ENCODE peak calls at places on chromosome X, in seven cellular contexts. L, E, O, Z, T, C and G are unnamed samples.
A peak's percentile ranks its signal among the peaks of the same experiment; 100 is the strongest.

GRCh38 chrX:11064851-11065600 is 46.1 kb upstream of the HCCS start:
- DNase-seq in L (no peak), E (no peak), O (no peak), Z (no peak), T (no peak), C (no peak), G (no peak)

GRCh38 chrX:16836371-16836770 is 33.8 kb downstream of the RBBP7 start:
- DNase-seq in L (no peak), E (no peak), O (peak; percentile 88), Z (no peak), T (no peak), C (no peak), G (peak; percentile 44)

GRCh38 chrX:150688911-150689451 is 4.2 kb upstream of the MTMR1 start:
- DNase-seq in L (no peak), E (no peak), O (peak; percentile 74), Z (no peak), T (no peak), C (no peak), G (no peak)

GRCh38 chrX:136950206-136950605 is 69.7 kb upstream of the RBMX start:
- DNase-seq in L (no peak), E (no peak), O (no peak), Z (no peak), T (no peak), C (no peak), G (no peak)

GRCh38 chrX:78747471-78747870 is at the start of gene LPAR4:
- DNase-seq in L (no peak), E (no peak), O (peak; percentile 67), Z (no peak), T (no peak), C (no peak), G (no peak)

GRCh38 chrX:52608961-52609360 is 45.7 kb downstream of the SSX7 start:
- DNase-seq in L (no peak), E (no peak), O (no peak), Z (no peak), T (no peak), C (no peak), G (no peak)

GRCh38 chrX:110414273-110414672 is 55.6 kb downstream of the RTL9 start:
- DNase-seq in L (no peak), E (no peak), O (no peak), Z (no peak), T (no peak), C (no peak), G (no peak)

GRCh38 chrX:105267167-105267566 is 46.7 kb upstream of the TEX13A start:
- DNase-seq in L (no peak), E (no peak), O (no peak), Z (no peak), T (no peak), C (no peak), G (no peak)

GRCh38 chrX:19774905-19775304 is 112.5 kb downstream of the SH3KBP1 start:
- DNase-seq in L (no peak), E (no peak), O (no peak), Z (no peak), T (no peak), C (no peak), G (no peak)

GRCh38 chrX:85111347-85111746 is 107.7 kb downstream of the APOOL start:
- DNase-seq in L (no peak), E (no peak), O (no peak), Z (peak; percentile 11), T (no peak), C (no peak), G (no peak)

GRCh38 chrX:22577181-22577580 is 304.5 kb downstream of the CBLL2 start:
- DNase-seq in L (no peak), E (no peak), O (no peak), Z (no peak), T (no peak), C (no peak), G (no peak)

GRCh38 chrX:10173331-10173900 is 16.6 kb downstream of the CLCN4 start:
- DNase-seq in L (no peak), E (peak; percentile 85), O (peak; percentile 64), Z (peak; percentile 51), T (peak; percentile 72), C (peak; percentile 61), G (no peak)

GRCh38 chrX:68920541-68920940 is 91.7 kb downstream of the EFNB1 start:
- DNase-seq in L (no peak), E (peak; percentile 46), O (no peak), Z (no peak), T (no peak), C (peak; percentile 35), G (no peak)

GRCh38 chrX:71534773-71535544 is 2.1 kb downstream of the OGT start:
- DNase-seq in L (no peak), E (no peak), O (no peak), Z (no peak), T (no peak), C (no peak), G (no peak)

GRCh38 chrX:155026420-155026726 is 271 bp upstream of the FUNDC2 start:
- DNase-seq in L (no peak), E (no peak), O (no peak), Z (no peak), T (no peak), C (no peak), G (no peak)

GRCh38 chrX:31252133-31252532 is 180.3 kb upstream of the FTHL17 start:
- DNase-seq in L (no peak), E (no peak), O (no peak), Z (no peak), T (no peak), C (no peak), G (no peak)

GRCh38 chrX:17488036-17488435 is 113.0 kb downstream of the NHS start:
- DNase-seq in L (no peak), E (no peak), O (no peak), Z (no peak), T (no peak), C (no peak), G (no peak)

GRCh38 chrX:20197641-20198210 is 56.1 kb upstream of the EIF1AX start:
- DNase-seq in L (no peak), E (no peak), O (no peak), Z (no peak), T (no peak), C (no peak), G (no peak)

GRCh38 chrX:21374163-21374993 is at the start of gene CNKSR2:
- DNase-seq in L (peak; percentile 77), E (peak; percentile 51), O (peak; percentile 93), Z (no peak), T (no peak), C (peak; percentile 12), G (peak; percentile 61)

GRCh38 chrX:102959471-102959870 is 22.4 kb downstream of the RAB40AL start:
- DNase-seq in L (no peak), E (no peak), O (no peak), Z (no peak), T (no peak), C (no peak), G (no peak)

GRCh38 chrX:10042055-10042454 is 74.9 kb downstream of the CLDN34 start:
- DNase-seq in L (no peak), E (no peak), O (no peak), Z (no peak), T (no peak), C (no peak), G (no peak)

GRCh38 chrX:78708171-78708570 is 39.3 kb upstream of the LPAR4 start:
- DNase-seq in L (no peak), E (no peak), O (peak; percentile 64), Z (no peak), T (no peak), C (no peak), G (no peak)

GRCh38 chrX:106952988-106953387 is 32.8 kb downstream of the CLDN2 start:
- DNase-seq in L (no peak), E (no peak), O (no peak), Z (no peak), T (no peak), C (no peak), G (no peak)
- TF ChIP-seq CTCF in L (no peak), E (no peak), O (peak; percentile 63), Z (peak; percentile 36), T (peak; percentile 13), C (peak; percentile 22), G (peak; percentile 28)

GRCh38 chrX:40010550-40011364 is 87.0 kb downstream of the BCOR start:
- DNase-seq in L (no peak), E (no peak), O (peak; percentile 77), Z (no peak), T (no peak), C (no peak), G (no peak)
- H3K4me1 ChIP-seq in L (peaks cover 3% of the 10 kb centered on the region), E (peaks cover 5% of the 10 kb centered on the region), O (no peaks in the 10 kb centered on the region), Z (peaks cover 42% of the 10 kb centered on the region), T (peaks cover 7% of the 10 kb centered on the region), C (peaks cover 41% of the 10 kb centered on the region), G (peaks cover 7% of the 10 kb centered on the region)

DNA sequence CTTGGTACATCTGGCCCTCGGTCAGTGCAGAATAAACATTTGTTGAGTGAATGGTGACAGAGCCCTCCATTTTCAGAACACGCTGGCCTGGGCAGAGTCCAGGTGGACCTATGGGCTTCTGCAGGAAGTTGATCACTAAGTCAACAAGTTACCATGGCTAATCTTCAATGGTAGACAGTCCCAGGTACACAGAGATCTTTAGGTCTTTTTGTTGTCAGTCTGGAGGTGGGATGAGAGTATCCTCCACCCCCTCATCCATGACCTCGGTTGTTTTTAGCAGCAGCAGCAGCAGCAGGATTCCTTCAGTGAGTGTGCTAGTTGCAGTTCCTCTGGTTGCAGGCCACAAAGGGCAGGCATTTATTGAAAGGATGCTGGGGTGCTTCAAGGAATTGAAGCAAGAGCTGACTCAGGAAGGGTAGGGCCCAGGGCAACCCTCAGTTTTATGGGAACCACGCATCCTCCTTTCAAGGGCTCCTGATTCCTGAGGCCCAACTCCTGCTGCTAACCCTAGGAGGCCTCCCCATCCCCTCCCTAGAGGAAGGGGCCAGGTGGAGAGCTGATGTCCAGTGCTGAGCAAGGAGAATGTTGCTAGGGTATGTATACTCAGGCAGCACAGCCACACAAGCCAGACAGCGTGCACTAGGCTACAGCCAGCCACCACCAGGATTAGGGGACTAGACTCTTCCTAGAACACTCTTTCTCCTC is 1.7 kb upstream of the USP27X start:
- DNase-seq in L (no peak), E (no peak), O (no peak), Z (no peak), T (no peak), C (no peak), G (no peak)
- H3K4me3 ChIP-seq in L (no peak overlapping the region), E (no peak overlapping the region), O (no peak overlapping the region), Z (no peak overlapping the region), T (no peak overlapping the region), C (no peak overlapping the region), G (no peak overlapping the region)

GRCh38 chrX:38376747-38377146 is 24.3 kb downstream of the OTC start:
- DNase-seq in L (no peak), E (no peak), O (no peak), Z (no peak), T (no peak), C (no peak), G (no peak)

GRCh38 chrX:38374431-38374830 is 22.0 kb downstream of the OTC start:
- DNase-seq in L (no peak), E (no peak), O (no peak), Z (no peak), T (no peak), C (no peak), G (no peak)

GRCh38 chrX:38379088-38379487 is 26.7 kb downstream of the OTC start:
- DNase-seq in L (no peak), E (no peak), O (no peak), Z (no peak), T (no peak), C (no peak), G (no peak)

DNA sequence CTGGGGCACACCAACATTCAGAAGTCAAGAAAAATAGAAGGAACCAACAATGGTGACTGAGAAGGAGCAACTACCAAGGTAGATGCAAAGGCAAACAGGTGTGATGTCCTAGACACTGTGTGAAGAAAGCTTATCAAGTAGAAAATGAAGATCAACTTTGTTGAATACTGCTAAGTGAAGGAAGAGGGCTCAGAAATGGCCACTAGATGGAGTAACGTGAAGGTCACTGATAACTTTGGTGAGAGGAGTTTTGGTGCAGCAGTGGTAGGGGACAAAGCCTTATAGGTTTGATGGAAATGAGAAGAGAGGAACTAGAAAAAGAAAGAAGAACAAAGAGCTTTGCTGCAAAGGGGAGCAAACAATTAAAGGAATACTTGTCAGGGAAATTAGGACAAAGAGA is 23.5 kb downstream of the OTC start:
- DNase-seq in L (no peak), E (no peak), O (peak; percentile 42), Z (peak; percentile 4), T (no peak), C (no peak), G (no peak)
- TF ChIP-seq CTCF in L (peak; percentile 11), E (no peak), O (peak; percentile 74), Z (peak; percentile 38), T (no peak), C (peak; percentile 9), G (peak; percentile 32)